ENCODE peak calls at places on chromosomes 11 and 22, in six cellular contexts. O is uterus, C is pancreas, J is AG04450, E is ovary, Q is MM.1S. X is an unnamed sample.

GRCh38 chr11:116294630-116295029 is 478.2 kb downstream of the BUD13 start:
- DNase-seq in Q (no peak), E (no peak), J (no peak), O (no peak), C (no peak), X (peak; percentile 59)

GRCh38 chr22:44765571-44766285 is 13.4 kb downstream of the ARHGAP8 start:
- DNase-seq in C (no peak), O (no peak), E (no peak), Q (no peak), J (no peak), X (peak; percentile 13)

GRCh38 chr11:134037093-134037908 is 31.6 kb upstream of the JAM3 start:
- DNase-seq in C (peak; percentile 67), J (peak; percentile 32), Q (no peak), E (peak; percentile 87), O (peak; percentile 91), X (peak; percentile 74)

GRCh38 chr11:128399186-128399585 is 188.2 kb downstream of the ETS1 start:
- DNase-seq in J (no peak), O (no peak), C (no peak), E (no peak), Q (no peak), X (no peak)

GRCh38 chr11:2944530-2944929 is 15.3 kb upstream of the PHLDA2 start:
- DNase-seq in J (no peak), C (no peak), O (no peak), Q (no peak), E (peak; percentile 38), X (no peak)

GRCh38 chr11:19561011-19561410 is 151.6 kb upstream of the NAV2 start:
- DNase-seq in Q (no peak), E (no peak), O (no peak), C (no peak), J (no peak), X (no peak)

GRCh38 chr22:23772315-23773246 is at the start of gene MMP11:
- DNase-seq in O (peak; percentile 59), J (no peak), Q (peak; percentile 60), E (peak; percentile 67), C (peak; percentile 48), X (peak; percentile 49)

GRCh38 chr11:124799384-124800225 is 601 bp downstream of the MSANTD2 start:
- DNase-seq in Q (peak; percentile 28), C (peak; percentile 31), J (no peak), O (no peak), E (no peak), X (peak; percentile 47)

GRCh38 chr11:11577246-11577855 is 44.5 kb downstream of the GALNT18 start:
- DNase-seq in E (no peak), J (no peak), Q (no peak), C (no peak), O (no peak), X (peak; percentile 47)

GRCh38 chr11:1852885-1853284 is at the start of gene LSP1:
- DNase-seq in J (no peak), Q (peak; percentile 88), C (no peak), E (no peak), O (no peak), X (no peak)

GRCh38 chr22:26438006-26438405 is 8.9 kb downstream of the ASPHD2 start:
- DNase-seq in J (no peak), C (no peak), Q (no peak), E (no peak), O (no peak), X (no peak)

GRCh38 chr11:70537576-70538571 is 139.5 kb downstream of the CTTN start:
- DNase-seq in J (no peak), E (no peak), Q (no peak), O (no peak), C (no peak), X (no peak)

GRCh38 chr11:6654281-6655019 is 1.2 kb downstream of the DCHS1 start:
- DNase-seq in J (no peak), O (no peak), C (peak; percentile 60), Q (no peak), E (peak; percentile 57), X (no peak)

GRCh38 chr22:36125994-36126531 is 34.5 kb downstream of the APOL3 start:
- DNase-seq in C (no peak), E (no peak), O (no peak), J (no peak), Q (no peak), X (no peak)

GRCh38 chr22:36125434-36125833 is 35.1 kb downstream of the APOL3 start:
- DNase-seq in Q (no peak), E (no peak), J (no peak), C (no peak), O (no peak), X (no peak)

GRCh38 chr22:36123673-36124630 is 36.6 kb downstream of the APOL3 start:
- DNase-seq in E (peak; percentile 95), C (peak; percentile 96), Q (peak; percentile 94), O (peak; percentile 95), J (peak; percentile 87), X (peak; percentile 98)
- H3K27ac ChIP-seq in E (peak overlapping the region; percentile 33), C (peak overlapping the region; percentile 90), Q (no peak overlapping the region), O (peak overlapping the region; percentile 79), J (peak overlapping the region; percentile 57), X (peak overlapping the region; percentile 85)

DNA sequence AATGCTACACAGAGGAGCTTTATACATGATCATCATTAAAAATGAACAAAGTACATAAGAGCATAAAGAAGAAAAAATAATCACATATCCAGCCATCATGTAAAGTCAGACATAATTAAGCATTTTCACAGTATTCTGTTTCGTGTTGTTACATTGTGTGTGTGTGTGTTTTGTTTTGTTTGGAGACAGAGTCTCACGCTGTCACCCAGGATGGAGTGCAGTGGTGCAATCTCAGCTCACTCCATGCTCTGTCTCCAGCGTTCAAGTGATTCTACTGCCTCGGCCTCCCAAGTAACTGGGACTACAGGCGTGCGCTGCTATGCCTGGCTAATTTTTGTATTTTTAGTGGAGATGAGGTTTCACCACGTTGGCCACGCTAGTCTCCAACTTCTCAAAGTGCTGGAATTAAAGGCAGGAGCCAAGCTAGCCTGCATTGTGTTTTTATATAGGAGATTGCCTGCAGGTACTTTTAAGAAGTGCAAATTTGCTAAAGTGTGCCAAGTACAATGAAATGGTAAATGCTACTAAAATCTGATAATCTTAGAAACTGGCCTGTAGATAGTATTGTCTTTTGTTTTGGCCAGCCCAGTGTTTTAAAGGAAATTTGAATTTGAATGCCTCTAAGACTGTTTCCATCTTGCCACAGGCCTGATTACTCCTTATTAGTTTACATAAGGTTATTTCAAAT is 7.8 kb downstream of the CTSC start:
- DNase-seq in E (no peak), O (no peak), J (no peak), Q (no peak), C (no peak), X (no peak)
- TF ChIP-seq CTCF in E (no peak), O (no peak), J (no peak), Q (no peak), C (no peak), X (no peak)

GRCh38 chr11:61963282-61964057 is 4.0 kb downstream of the FTH1 start:
- DNase-seq in C (peak; percentile 23), Q (peak; percentile 19), E (peak; percentile 10), J (no peak), O (no peak), X (peak; percentile 86)
- H3K4me3 ChIP-seq in C (peak overlapping the region; percentile 69), Q (no peak overlapping the region), E (no peak overlapping the region), J (peak overlapping the region; percentile 100), O (no peak overlapping the region), X (no peak overlapping the region)

GRCh38 chr11:10117709-10118341 is 176.2 kb downstream of the SBF2 start:
- DNase-seq in Q (no peak), E (no peak), O (no peak), J (no peak), C (no peak), X (peak; percentile 84)
- H3K27ac ChIP-seq in Q (no peak overlapping the region), E (no peak overlapping the region), O (peak overlapping the region; percentile 13), J (no peak overlapping the region), C (no peak overlapping the region), X (no peak overlapping the region)

GRCh38 chr11:88170680-88171079 is 4.6 kb downstream of the RAB38 start:
- DNase-seq in C (no peak), E (no peak), Q (no peak), J (no peak), O (no peak), X (no peak)
- TF ChIP-seq CTCF in C (no peak), E (no peak), Q (no peak), J (no peak), O (no peak), X (no peak)

GRCh38 chr11:13009476-13009920 is 382 bp downstream of the RASSF10 start:
- DNase-seq in E (no peak), O (no peak), Q (no peak), J (no peak), C (no peak), X (no peak)
- H3K4me3 ChIP-seq in E (no peak overlapping the region), O (no peak overlapping the region), Q (peak overlapping the region; percentile 37), J (peak overlapping the region; percentile 12), C (peak overlapping the region; percentile 21), X (peak overlapping the region; percentile 25)

GRCh38 chr11:61543606-61544306 is 35.2 kb downstream of the LRRC10B start:
- DNase-seq in E (no peak), J (no peak), Q (no peak), C (no peak), O (no peak), X (peak; percentile 39)
- H3K27ac ChIP-seq in E (no peak overlapping the region), J (no peak overlapping the region), Q (no peak overlapping the region), C (no peak overlapping the region), O (no peak overlapping the region), X (no peak overlapping the region)

GRCh38 chr22:46797355-46797754 is 34.9 kb downstream of the TBC1D22A start:
- DNase-seq in O (no peak), C (no peak), E (no peak), J (no peak), Q (no peak), X (peak; percentile 43)
- TF ChIP-seq CTCF in O (no peak), C (no peak), E (no peak), J (peak; percentile 44), Q (no peak), X (peak; percentile 32)

GRCh38 chr11:67265633-67266423 is 445 bp upstream of the GRK2 start:
- DNase-seq in Q (peak; percentile 79), C (peak; percentile 82), J (no peak), O (peak; percentile 67), E (peak; percentile 88), X (peak; percentile 82)
- H3K4me3 ChIP-seq in Q (peak overlapping the region; percentile 23), C (peak overlapping the region; percentile 28), J (peak overlapping the region; percentile 54), O (no peak overlapping the region), E (peak overlapping the region; percentile 16), X (no peak overlapping the region)

DNA sequence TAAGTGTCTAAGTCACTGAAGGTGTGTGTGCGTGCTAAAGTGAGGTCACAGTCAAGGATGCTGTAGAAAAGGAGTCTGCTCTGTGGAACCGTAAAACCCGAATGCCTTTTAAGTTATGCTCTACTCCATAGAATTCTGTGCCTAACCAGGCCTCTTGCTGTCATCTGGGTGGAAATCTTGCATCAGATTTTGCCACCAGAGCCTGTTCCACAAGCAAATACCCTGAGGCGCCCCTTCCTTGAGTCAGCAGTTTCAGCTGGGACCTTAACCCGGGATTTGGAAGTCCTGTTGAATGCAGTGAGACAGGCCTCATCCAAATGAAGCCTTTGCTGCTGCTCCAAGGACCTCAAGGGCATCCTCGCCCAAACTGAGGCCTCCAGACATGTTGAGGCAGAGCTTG is 109.8 kb downstream of the WNT11 start:
- DNase-seq in E (no peak), Q (no peak), C (no peak), J (no peak), O (no peak), X (no peak)
- H3K27ac ChIP-seq in E (no peak overlapping the region), Q (no peak overlapping the region), C (no peak overlapping the region), J (no peak overlapping the region), O (no peak overlapping the region), X (peak overlapping the region; percentile 10)